ENCODE peak calls at places on chromosome 12, in five cellular contexts. One of them, this sample, is unnamed. For H3K27me3, the result is how much of the 10 kb centered on the place peaks cover.

GRCh38 chr12:65705380-65705876 is 118.9 kb upstream of the HMGA2 start:
- DNase-seq in stomach: no peak
- DNase-seq in heart left ventricle: no peak
- DNase-seq in GM23338: no peak
- DNase-seq in IMR-90: no peak
- DNase-seq in this sample: no peak

GRCh38 chr12:128388461-128388921 is 121.5 kb downstream of the TMEM132C start:
- DNase-seq in IMR-90: no peak
- DNase-seq in stomach: no peak
- DNase-seq in GM23338: no peak
- DNase-seq in heart left ventricle: peak
- DNase-seq in this sample: no peak

GRCh38 chr12:51246254-51246853 is 7.7 kb downstream of the DAZAP2 start:
- DNase-seq in heart left ventricle: no peak
- DNase-seq in IMR-90: peak
- DNase-seq in GM23338: no peak
- DNase-seq in stomach: no peak
- DNase-seq in this sample: no peak

GRCh38 chr12:108337235-108338223 is 1.6 kb downstream of the CMKLR1 start:
- DNase-seq in heart left ventricle: peak
- DNase-seq in stomach: no peak
- DNase-seq in IMR-90: peak
- DNase-seq in GM23338: peak
- DNase-seq in this sample: no peak

GRCh38 chr12:6745751-6746525 is 7.0 kb downstream of the MLF2 start:
- DNase-seq in GM23338: no peak
- DNase-seq in heart left ventricle: peak
- DNase-seq in IMR-90: no peak
- DNase-seq in stomach: no peak
- DNase-seq in this sample: no peak

GRCh38 chr12:107845226-107845979 is 70.9 kb downstream of the ASCL4 start:
- DNase-seq in IMR-90: no peak
- DNase-seq in stomach: no peak
- DNase-seq in GM23338: peak
- DNase-seq in heart left ventricle: no peak
- DNase-seq in this sample: no peak

GRCh38 chr12:122203301-122203967 is at the start of gene B3GNT4:
- DNase-seq in GM23338: peak
- DNase-seq in stomach: peak
- DNase-seq in heart left ventricle: peak
- DNase-seq in IMR-90: peak
- DNase-seq in this sample: no peak

GRCh38 chr12:108468149-108468968 is 46.7 kb upstream of the FICD start:
- DNase-seq in heart left ventricle: no peak
- DNase-seq in stomach: no peak
- DNase-seq in GM23338: peak
- DNase-seq in IMR-90: peak
- DNase-seq in this sample: no peak

GRCh38 chr12:64160718-64161060 is 61.4 kb downstream of the KICS2 start:
- DNase-seq in heart left ventricle: no peak
- DNase-seq in stomach: no peak
- DNase-seq in GM23338: no peak
- DNase-seq in IMR-90: peak
- DNase-seq in this sample: no peak

GRCh38 chr12:753401-754237 is 1.2 kb downstream of the WNK1 start:
- DNase-seq in GM23338: peak
- DNase-seq in stomach: peak
- DNase-seq in heart left ventricle: peak
- DNase-seq in IMR-90: no peak
- DNase-seq in this sample: no peak

GRCh38 chr12:114425031-114425626 is 19.2 kb upstream of the TBX5 start:
- DNase-seq in GM23338: no peak
- DNase-seq in IMR-90: peak
- DNase-seq in stomach: no peak
- DNase-seq in heart left ventricle: no peak
- DNase-seq in this sample: no peak

GRCh38 chr12:132322206-132323132 is 6.9 kb downstream of the GALNT9 start:
- DNase-seq in GM23338: no peak
- DNase-seq in heart left ventricle: no peak
- DNase-seq in stomach: no peak
- DNase-seq in IMR-90: no peak
- DNase-seq in this sample: no peak
- H3K27me3 ChIP-seq in GM23338: under half
- H3K27me3 ChIP-seq in heart left ventricle: half or more
- H3K27me3 ChIP-seq in stomach: under half
- H3K27me3 ChIP-seq in IMR-90: under half
- H3K27me3 ChIP-seq in this sample: under half

DNA sequence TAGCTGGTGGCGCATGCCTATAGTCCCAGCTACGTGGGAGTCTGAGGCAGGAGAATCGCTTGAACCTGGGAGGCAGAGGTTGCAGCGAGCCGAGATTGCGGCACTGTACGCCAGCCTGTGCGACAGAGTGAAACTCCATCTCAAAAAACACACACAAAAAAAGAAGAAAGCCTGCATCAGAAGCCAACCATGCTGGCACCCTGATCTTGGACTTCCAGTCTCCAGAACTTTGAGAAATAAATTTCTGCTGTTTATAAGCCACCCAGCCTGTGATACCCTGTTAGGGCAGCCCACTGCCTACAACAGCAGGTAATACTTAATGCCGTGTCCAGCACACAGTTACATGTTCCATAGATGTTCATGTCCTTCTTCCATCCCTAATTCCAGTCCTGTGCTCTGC is 62.7 kb downstream of the NDUFA12 start:
- DNase-seq in stomach: no peak
- DNase-seq in IMR-90: no peak
- DNase-seq in heart left ventricle: no peak
- DNase-seq in GM23338: no peak
- DNase-seq in this sample: no peak
- H3K27ac ChIP-seq in stomach: no peak
- H3K27ac ChIP-seq in IMR-90: no peak
- H3K27ac ChIP-seq in heart left ventricle: peak
- H3K27ac ChIP-seq in GM23338: no peak
- H3K27ac ChIP-seq in this sample: no peak

DNA sequence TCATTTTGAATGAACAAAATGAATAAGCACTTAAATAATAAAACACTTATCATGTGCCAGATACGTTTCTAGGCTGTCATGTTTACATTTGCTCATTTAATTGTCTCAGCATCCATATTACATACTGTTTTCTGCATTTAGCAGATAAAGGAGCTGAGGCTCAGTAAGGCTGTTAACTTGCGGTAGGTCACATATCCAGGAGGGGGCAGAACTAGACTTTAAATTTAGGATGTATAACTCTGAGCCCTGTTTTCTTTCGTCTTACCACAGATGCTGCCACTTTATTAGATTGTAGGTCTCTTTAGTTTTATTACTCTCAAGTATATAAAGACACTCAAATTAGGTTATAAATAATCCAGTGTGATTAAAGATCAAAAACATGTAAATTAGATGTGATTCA is 17.7 kb downstream of the IRAK4 start:
- DNase-seq in IMR-90: peak
- DNase-seq in GM23338: peak
- DNase-seq in stomach: no peak
- DNase-seq in heart left ventricle: no peak
- DNase-seq in this sample: no peak
- TF ChIP-seq CTCF in IMR-90: peak
- TF ChIP-seq CTCF in GM23338: peak
- TF ChIP-seq CTCF in stomach: peak
- TF ChIP-seq CTCF in heart left ventricle: peak
- TF ChIP-seq CTCF in this sample: no peak

GRCh38 chr12:98896938-98897337 is 251.8 kb downstream of the APAF1 start:
- DNase-seq in IMR-90: peak
- DNase-seq in stomach: no peak
- DNase-seq in GM23338: peak
- DNase-seq in heart left ventricle: no peak
- DNase-seq in this sample: no peak
- H3K27me3 ChIP-seq in IMR-90: under half
- H3K27me3 ChIP-seq in stomach: under half
- H3K27me3 ChIP-seq in GM23338: under half
- H3K27me3 ChIP-seq in heart left ventricle: under half
- H3K27me3 ChIP-seq in this sample: under half

DNA sequence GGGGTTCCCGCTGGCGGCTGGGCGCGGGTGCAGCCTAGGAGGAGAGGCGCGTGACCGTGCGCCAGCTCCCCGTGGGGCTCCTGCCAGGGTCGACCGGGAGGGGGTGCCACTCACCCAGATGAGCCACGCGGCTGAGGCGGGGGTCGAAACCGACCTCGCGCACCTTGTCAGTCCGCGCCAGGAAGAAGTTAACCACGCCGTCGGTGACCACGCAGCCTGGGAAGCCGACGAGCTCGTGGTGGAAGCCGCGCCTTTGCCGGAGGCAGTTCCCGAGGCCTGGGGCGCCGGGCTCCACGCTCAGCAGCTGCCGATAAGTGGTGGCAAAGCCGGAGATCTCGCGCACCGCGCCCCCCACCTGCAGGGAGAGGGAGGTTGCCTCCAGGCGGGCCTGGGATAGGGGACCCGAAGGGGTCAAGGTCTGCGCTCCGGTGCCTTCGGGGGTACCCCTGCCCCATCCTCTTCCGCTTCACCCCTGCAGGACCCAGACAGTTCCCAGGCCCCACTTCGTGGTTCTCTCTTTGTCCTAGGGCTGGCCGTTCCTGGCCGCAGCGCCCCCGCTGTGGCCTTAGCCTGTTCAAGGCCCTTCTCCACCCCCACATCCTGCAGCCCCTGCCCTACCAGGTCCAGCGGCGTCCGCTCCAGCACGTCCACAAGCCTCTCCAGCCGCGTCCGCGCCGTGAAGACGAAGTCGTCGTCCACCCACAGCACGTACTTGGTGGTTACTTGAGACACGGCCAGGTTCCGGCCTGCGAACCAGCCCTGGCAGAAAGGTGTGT is 5.3 kb downstream of the B4GALNT1 start:
- DNase-seq in GM23338: peak
- DNase-seq in IMR-90: no peak
- DNase-seq in stomach: no peak
- DNase-seq in heart left ventricle: no peak
- DNase-seq in this sample: no peak
- H3K27ac ChIP-seq in GM23338: no peak
- H3K27ac ChIP-seq in IMR-90: no peak
- H3K27ac ChIP-seq in stomach: no peak
- H3K27ac ChIP-seq in heart left ventricle: no peak
- H3K27ac ChIP-seq in this sample: no peak

GRCh38 chr12:104827587-104827986 is 130.5 kb downstream of the SLC41A2 start:
- DNase-seq in IMR-90: no peak
- DNase-seq in heart left ventricle: no peak
- DNase-seq in GM23338: peak
- DNase-seq in stomach: no peak
- DNase-seq in this sample: no peak
- TF ChIP-seq CTCF in IMR-90: peak
- TF ChIP-seq CTCF in heart left ventricle: no peak
- TF ChIP-seq CTCF in GM23338: peak
- TF ChIP-seq CTCF in stomach: no peak
- TF ChIP-seq CTCF in this sample: no peak

GRCh38 chr12:52713960-52714886 is 10.9 kb upstream of the KRT77 start:
- DNase-seq in heart left ventricle: no peak
- DNase-seq in IMR-90: no peak
- DNase-seq in stomach: no peak
- DNase-seq in GM23338: peak
- DNase-seq in this sample: no peak
- H3K27me3 ChIP-seq in heart left ventricle: under half
- H3K27me3 ChIP-seq in IMR-90: half or more
- H3K27me3 ChIP-seq in stomach: under half
- H3K27me3 ChIP-seq in GM23338: under half
- H3K27me3 ChIP-seq in this sample: under half

DNA sequence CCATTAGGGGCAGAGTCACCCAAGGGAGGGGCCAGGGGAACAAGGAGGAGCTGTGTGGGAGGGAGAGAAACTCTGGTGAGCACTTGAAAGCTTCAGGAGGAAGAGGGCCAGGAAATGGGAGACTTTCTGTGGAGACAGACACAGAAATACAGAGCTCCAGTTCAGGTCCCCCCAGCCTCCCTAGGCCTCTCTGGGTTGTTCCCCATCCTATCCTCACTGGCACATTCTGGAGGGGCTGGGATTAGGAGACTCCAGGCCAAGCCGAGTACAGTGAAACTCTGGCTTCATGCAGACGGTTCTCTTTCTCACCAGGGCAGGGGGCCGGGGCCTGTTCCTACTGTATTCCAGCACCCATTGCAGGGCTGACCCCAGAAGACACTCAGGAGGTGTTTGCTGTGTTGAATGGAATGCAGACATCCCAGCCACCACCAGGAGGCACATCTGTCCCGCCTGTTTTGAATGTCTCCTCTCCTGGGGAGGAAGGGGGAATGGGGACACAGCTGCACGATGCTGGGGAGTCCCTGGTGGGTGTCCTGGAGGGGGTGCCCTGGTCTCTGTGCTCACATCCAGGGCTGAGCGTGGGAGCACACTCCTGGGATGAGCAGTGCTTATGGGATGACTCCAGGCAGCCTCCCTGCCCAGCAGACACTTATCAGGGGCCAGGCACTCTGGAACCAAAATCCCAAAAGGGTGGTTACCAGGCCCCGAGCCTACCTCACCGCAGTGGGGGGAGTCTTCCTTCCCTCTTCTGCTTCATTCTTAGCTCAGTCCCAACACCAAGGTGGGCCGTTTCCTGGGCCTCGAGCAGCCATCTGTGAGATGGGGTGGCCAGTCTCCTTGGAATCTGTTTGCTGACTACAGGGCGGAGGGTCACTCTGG is 5.5 kb upstream of the KRT84 start:
- DNase-seq in stomach: no peak
- DNase-seq in GM23338: peak
- DNase-seq in heart left ventricle: no peak
- DNase-seq in IMR-90: peak
- DNase-seq in this sample: no peak
- H3K27ac ChIP-seq in stomach: no peak
- H3K27ac ChIP-seq in GM23338: no peak
- H3K27ac ChIP-seq in heart left ventricle: no peak
- H3K27ac ChIP-seq in IMR-90: no peak
- H3K27ac ChIP-seq in this sample: no peak

DNA sequence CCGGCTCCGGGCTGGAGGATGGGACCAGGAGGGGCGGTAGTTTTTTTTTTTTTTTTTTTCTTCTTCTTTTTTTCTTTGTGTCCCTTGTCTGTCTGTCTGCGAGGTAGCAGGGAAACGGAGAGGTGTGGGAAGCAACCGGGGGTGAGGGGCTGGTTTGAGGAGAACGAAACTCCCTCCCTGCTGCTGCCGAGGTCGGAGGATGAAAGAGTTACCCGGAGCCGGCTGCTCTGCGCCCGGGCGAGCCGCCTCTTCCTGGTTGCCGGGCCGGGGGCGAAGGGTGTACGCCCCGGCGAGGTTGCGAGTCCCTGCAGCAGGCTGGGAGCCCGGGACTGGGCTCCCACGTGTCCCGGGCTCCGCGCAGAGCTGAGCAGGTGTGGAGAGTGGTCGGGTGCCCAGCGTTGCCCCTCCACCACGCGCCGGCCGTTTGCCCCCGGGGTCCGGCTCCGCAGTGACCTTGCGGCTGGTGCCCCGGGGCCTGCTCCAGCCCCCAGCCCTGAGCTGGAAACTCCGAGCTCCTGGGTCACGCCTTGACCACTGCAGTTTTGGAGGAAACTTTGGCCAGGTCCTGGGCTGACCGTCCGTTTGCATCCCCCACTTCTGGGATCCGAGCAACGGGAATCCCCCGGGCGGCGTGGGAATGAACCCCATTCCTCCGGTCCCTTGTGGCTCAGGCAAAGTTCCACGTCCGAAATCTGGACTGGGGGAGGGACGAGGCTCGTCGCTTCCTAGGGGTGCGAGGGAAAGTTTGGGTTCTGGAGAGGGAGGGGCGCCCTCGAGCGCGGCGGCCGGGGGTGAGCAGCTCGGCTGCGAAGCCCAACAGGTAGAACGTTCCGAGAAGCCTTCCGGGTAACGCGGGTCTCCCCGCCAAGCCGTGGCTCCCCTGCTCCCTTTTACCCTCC is 1.2 kb downstream of the CHST11 start:
- DNase-seq in IMR-90: no peak
- DNase-seq in GM23338: peak
- DNase-seq in stomach: peak
- DNase-seq in heart left ventricle: peak
- DNase-seq in this sample: no peak
- TF ChIP-seq CTCF in IMR-90: no peak
- TF ChIP-seq CTCF in GM23338: no peak
- TF ChIP-seq CTCF in stomach: no peak
- TF ChIP-seq CTCF in heart left ventricle: no peak
- TF ChIP-seq CTCF in this sample: no peak

This sample was measured in thoracic aorta.